ENCODE peak calls at places on chromosome 16, in seven cellular contexts. K is K562, B is H1, Y is IMR-90, S is SK-N-SH, N is HepG2, W is GM12878. P is an unnamed sample.

GRCh38 chr16:87252269-87252970 is 64.8 kb downstream of the C16orf95 start:
- DNase-seq in K (no peak), B (no peak), Y (no peak), S (no peak), N (no peak), W (no peak), P (no peak)

GRCh38 chr16:18932243-18932997 is 6.2 kb upstream of the SMG1 start:
- DNase-seq in K (no peak), B (no peak), Y (peak), S (no peak), N (peak), W (no peak), P (no peak)

GRCh38 chr16:67951485-67951884 is 7.6 kb upstream of the LCAT start:
- DNase-seq in K (no peak), B (no peak), Y (no peak), S (no peak), N (no peak), W (no peak), P (no peak)

GRCh38 chr16:11034481-11034931 is 90.1 kb downstream of the CLEC16A start:
- DNase-seq in K (no peak), B (no peak), Y (peak), S (no peak), N (no peak), W (no peak), P (no peak)

GRCh38 chr16:89910717-89911354 is 7.8 kb upstream of the MC1R start:
- DNase-seq in K (no peak), B (no peak), Y (no peak), S (no peak), N (no peak), W (no peak), P (no peak)

GRCh38 chr16:87740441-87740840 is 25.3 kb downstream of the KLHDC4 start:
- DNase-seq in K (no peak), B (no peak), Y (peak), S (no peak), N (no peak), W (no peak), P (no peak)

GRCh38 chr16:66511615-66512500 is 38.1 kb downstream of the TK2 start:
- DNase-seq in K (no peak), B (peak), Y (peak), S (no peak), N (no peak), W (no peak), P (peak)

GRCh38 chr16:30903596-30903995 is 7.2 kb downstream of the CTF1 start:
- DNase-seq in K (no peak), B (no peak), Y (no peak), S (peak), N (peak), W (no peak), P (no peak)

GRCh38 chr16:17802566-17802965 is 331.8 kb upstream of the XYLT1 start:
- DNase-seq in K (no peak), B (no peak), Y (peak), S (no peak), N (no peak), W (no peak), P (no peak)

GRCh38 chr16:69131167-69131748 is 1.1 kb downstream of the CHTF8 start:
- DNase-seq in K (peak), B (no peak), Y (peak), S (peak), N (no peak), W (no peak), P (peak)

GRCh38 chr16:8868272-8869211 is at the start of gene CARHSP1:
- DNase-seq in K (peak), B (peak), Y (peak), S (peak), N (peak), W (peak), P (peak)

GRCh38 chr16:19837331-19837943 is 47.2 kb downstream of the GPRC5B start:
- DNase-seq in K (no peak), B (no peak), Y (no peak), S (no peak), N (no peak), W (no peak), P (no peak)

GRCh38 chr16:59719121-59719520 is 985.0 kb upstream of the GOT2 start:
- DNase-seq in K (no peak), B (no peak), Y (no peak), S (no peak), N (no peak), W (no peak), P (no peak)

GRCh38 chr16:24537474-24538337 is 1.7 kb upstream of the RBBP6 start:
- DNase-seq in K (peak), B (no peak), Y (no peak), S (peak), N (peak), W (no peak), P (peak)

GRCh38 chr16:15843635-15844279 is 13.1 kb downstream of the MYH11 start:
- DNase-seq in K (no peak), B (no peak), Y (peak), S (no peak), N (no peak), W (no peak), P (no peak)

GRCh38 chr16:22424161-22424937 is 49.9 kb upstream of the CDR2 start:
- DNase-seq in K (no peak), B (peak), Y (no peak), S (no peak), N (no peak), W (no peak), P (no peak)

GRCh38 chr16:24834459-24835335 is 11.1 kb upstream of the SLC5A11 start:
- DNase-seq in K (peak), B (peak), Y (peak), S (peak), N (peak), W (no peak), P (peak)

GRCh38 chr16:83549836-83550569 is 257.8 kb upstream of the HSBP1 start:
- DNase-seq in K (no peak), B (no peak), Y (no peak), S (no peak), N (no peak), W (no peak), P (no peak)

GRCh38 chr16:30664616-30665109 is 6.4 kb downstream of the FBRS start:
- DNase-seq in K (no peak), B (no peak), Y (no peak), S (no peak), N (no peak), W (no peak), P (no peak)

GRCh38 chr16:89017956-89018604 is 41.1 kb upstream of the CBFA2T3 start:
- DNase-seq in K (no peak), B (no peak), Y (no peak), S (no peak), N (no peak), W (no peak), P (no peak)

GRCh38 chr16:11151156-11151904 is 104.7 kb downstream of the SOCS1 start:
- DNase-seq in K (no peak), B (no peak), Y (no peak), S (peak), N (no peak), W (no peak), P (no peak)

GRCh38 chr16:79605999-79606398 is 5.5 kb upstream of the MAF start:
- DNase-seq in K (no peak), B (no peak), Y (no peak), S (no peak), N (no peak), W (no peak), P (peak)

GRCh38 chr16:4615389-4616046 is 830 bp upstream of the UBALD1 start:
- DNase-seq in K (no peak), B (no peak), Y (no peak), S (no peak), N (no peak), W (no peak), P (no peak)

GRCh38 chr16:84054271-84054670 is 11.7 kb upstream of the SLC38A8 start:
- DNase-seq in K (no peak), B (no peak), Y (no peak), S (no peak), N (no peak), W (no peak), P (no peak)

GRCh38 chr16:69150146-69150865 is 17.9 kb downstream of the UTP4 start:
- DNase-seq in K (peak), B (peak), Y (peak), S (peak), N (peak), W (no peak), P (peak)

GRCh38 chr16:53785044-53785443 is 81.1 kb downstream of the FTO start:
- DNase-seq in K (no peak), B (no peak), Y (peak), S (no peak), N (no peak), W (no peak), P (no peak)

GRCh38 chr16:75250809-75251279 is 580 bp downstream of the BCAR1 start:
- DNase-seq in K (peak), B (no peak), Y (no peak), S (peak), N (peak), W (no peak), P (peak)
- TF ChIP-seq RFX5 in K (no peak), B (no peak), Y (no peak), S (no peak), N (no peak), W (no peak), P (no peak)

GRCh38 chr16:633336-634050 is 2.6 kb downstream of the METTL26 start:
- DNase-seq in K (no peak), B (no peak), Y (no peak), S (no peak), N (no peak), W (no peak), P (no peak)
- TF ChIP-seq RAD21 in K (no peak), B (no peak), Y (no peak), S (no peak), N (no peak), W (no peak), P (no peak)

DNA sequence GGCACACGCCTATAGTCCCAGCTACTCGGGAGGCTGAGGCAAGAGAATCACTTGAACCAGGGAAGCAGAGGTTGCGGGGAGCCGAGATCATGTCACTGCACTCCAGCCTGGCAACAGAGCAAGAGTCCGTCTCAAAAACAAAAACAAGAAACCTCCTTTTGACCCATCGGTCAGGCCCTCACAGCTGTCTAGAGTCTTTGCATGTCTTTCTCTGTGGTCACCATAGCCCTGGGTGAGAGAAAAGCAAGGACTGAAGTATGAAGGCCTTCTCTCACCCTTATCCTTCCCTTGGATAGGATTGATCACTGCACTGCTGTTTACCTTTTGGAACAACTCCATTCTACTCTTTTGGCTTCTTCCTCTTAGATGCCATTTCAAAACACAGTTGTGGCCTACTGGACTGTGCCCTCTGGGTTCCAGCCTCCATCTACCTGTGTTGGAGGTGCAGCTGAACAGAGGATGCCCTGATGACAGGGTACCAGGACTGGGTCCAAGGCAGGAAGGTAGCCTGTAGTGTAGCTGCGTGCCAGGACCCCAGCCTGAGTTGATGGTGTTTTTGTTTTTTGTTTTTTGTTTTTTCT is 37.1 kb downstream of the LDHD start:
- DNase-seq in K (no peak), B (no peak), Y (no peak), S (no peak), N (no peak), W (no peak), P (no peak)
- TF ChIP-seq RFX5 in K (no peak), B (no peak), Y (no peak), S (no peak), N (no peak), W (no peak), P (no peak)

DNA sequence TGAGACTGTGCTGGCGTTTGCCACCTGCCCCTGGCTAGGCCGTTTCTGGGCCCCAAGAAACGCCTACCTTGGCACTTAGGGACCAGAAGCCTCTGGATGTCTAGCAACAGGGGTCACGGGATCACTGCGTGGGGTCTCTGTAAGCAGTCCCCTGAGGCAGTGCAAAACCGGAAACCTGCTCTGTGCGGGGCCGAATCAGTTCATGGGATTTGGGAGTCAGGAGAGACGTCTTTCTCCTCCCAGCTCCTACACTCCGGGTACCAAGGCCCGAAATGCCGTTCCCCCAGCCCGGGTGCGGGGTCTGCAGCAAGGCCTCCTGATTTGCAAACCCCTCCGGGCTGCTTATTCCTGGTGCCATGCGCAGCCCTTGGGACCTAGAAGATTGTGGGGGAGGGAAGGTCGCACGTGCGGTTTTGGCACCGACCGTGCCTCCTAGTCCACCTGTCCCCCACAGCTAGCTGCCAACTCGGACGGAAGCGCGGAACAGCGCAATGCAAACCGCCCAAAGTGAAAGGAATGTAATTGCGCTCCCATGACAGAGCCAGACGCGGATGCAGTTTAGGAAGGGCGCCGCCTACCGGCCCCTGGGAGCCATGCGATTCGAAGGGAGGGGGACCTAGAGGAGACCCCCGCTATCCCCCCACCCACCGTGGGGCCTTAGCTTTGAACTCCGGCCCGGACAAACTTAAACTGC is 6.5 kb downstream of the IRX5 start:
- DNase-seq in K (no peak), B (peak), Y (no peak), S (no peak), N (no peak), W (no peak), P (peak)
- TF ChIP-seq RAD21 in K (no peak), B (peak), Y (peak), S (no peak), N (no peak), W (no peak), P (peak)

GRCh38 chr16:57285379-57285778 is 907 bp upstream of the PLLP start:
- DNase-seq in K (no peak), B (no peak), Y (no peak), S (no peak), N (no peak), W (no peak), P (no peak)

GRCh38 chr16:57283956-57284205 is 591 bp downstream of the PLLP start:
- DNase-seq in K (no peak), B (no peak), Y (no peak), S (no peak), N (no peak), W (no peak), P (no peak)

GRCh38 chr16:57283214-57283955 is 1.1 kb downstream of the PLLP start:
- DNase-seq in K (no peak), B (no peak), Y (no peak), S (no peak), N (no peak), W (no peak), P (no peak)

GRCh38 chr16:57284952-57285263 is 436 bp upstream of the PLLP start:
- DNase-seq in K (no peak), B (no peak), Y (no peak), S (no peak), N (no peak), W (no peak), P (no peak)

DNA sequence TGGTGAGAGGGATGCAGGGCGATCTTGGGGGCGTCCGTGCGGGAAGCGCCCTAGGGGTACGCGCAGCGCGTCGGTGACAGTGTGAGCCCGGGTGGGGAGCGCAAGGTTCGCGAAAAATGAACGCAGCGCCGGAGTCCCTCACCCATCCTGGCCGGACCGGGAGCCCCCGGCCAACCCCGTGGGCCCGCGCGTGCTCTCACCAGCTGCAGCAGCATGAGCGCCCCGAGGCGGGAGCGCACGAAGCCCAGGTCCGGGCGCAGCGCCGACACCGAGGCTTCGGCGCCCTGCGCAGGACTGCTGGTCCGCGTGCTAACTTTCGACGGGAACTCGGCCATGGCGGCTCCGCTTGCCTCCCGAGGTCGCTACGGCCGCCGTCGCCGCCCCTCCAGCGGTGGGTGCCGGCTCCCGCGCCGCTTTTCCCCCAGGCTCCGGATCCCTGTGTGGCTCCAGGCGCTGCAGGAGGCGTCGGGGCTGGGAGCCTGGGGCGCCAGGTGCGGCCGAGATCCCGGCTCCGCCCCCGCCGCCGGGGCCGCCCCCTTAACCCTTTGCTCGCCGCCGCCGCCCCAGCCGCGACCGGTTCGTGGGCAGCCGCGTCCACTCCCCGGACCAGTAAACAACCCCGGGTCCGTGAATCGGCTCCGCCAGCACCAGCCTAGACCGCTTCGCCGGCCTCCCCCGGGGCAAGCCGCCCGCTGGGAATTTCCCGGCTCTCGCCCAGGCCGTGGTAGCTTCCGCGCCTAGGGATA is at the start of gene PLLP:
- DNase-seq in K (peak), B (peak), Y (peak), S (peak), N (no peak), W (no peak), P (peak)
- TF ChIP-seq RFX5 in K (no peak), B (no peak), Y (no peak), S (no peak), N (no peak), W (no peak), P (no peak)

GRCh38 chr16:46730801-46731690 is 17.1 kb downstream of the MYLK3 start:
- DNase-seq in K (no peak), B (no peak), Y (no peak), S (no peak), N (no peak), W (no peak), P (no peak)
- TF ChIP-seq RAD21 in K (no peak), B (no peak), Y (no peak), S (no peak), N (no peak), W (no peak), P (no peak)

DNA sequence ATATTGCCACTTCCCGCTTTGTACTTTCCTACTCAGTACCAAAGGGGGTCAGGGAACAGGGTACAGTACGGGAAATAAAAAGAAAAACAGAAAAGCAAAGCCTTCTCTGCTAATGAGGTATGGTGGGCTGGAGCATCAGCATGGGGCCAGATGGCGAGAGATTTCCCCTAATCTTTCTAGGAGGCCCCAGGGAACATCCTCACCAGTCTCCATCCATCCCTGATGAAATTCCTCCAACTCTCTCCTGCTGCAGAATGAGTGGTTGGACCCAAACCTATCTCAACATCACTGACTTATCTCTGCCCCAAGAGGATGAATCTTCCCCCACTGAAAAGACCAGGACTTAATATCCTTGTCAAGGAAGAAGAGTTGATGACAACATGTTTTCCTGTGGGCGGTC is 185.6 kb downstream of the C16orf78 start:
- DNase-seq in K (no peak), B (no peak), Y (no peak), S (no peak), N (no peak), W (no peak), P (no peak)
- TF ChIP-seq RFX5 in K (no peak), B (no peak), Y (no peak), S (no peak), N (no peak), W (no peak), P (no peak)

DNA sequence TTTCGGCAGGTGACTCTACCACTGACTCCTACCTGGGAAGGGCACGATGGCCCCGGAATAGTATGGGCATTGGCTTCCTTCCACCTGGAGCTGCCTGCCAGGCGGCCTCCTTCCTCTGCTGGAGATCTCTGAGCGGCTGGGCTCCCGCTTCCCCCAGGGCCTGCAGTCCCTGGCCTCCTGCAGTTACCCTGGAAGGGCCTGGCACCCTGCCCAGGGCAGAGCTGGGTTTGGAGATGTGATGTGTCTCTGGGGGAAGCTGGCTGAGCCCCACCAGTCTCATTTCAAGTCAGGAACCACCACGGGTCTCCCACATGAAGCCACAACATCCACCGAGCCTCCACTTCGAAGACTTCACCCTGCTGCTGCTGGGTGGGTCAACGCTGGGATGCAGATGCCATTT is 97.9 kb downstream of the IRF8 start:
- DNase-seq in K (no peak), B (no peak), Y (no peak), S (no peak), N (no peak), W (no peak), P (no peak)
- TF ChIP-seq RAD21 in K (no peak), B (no peak), Y (no peak), S (no peak), N (no peak), W (no peak), P (no peak)